ENCODE peak calls at places on chromosomes 13 and 19, in nine cellular contexts. One of them, this sample, is unnamed.

GRCh38 chr19:7673995-7674667 is 2.8 kb upstream of the MCEMP1 start:
- DNase-seq in spleen: peak; percentile 91
- DNase-seq in transverse colon: peak; percentile 77
- DNase-seq in esophagus squamous epithelium: no peak
- DNase-seq in uterus: no peak
- DNase-seq in body of pancreas: peak; percentile 52
- DNase-seq in tibial nerve: no peak
- DNase-seq in breast epithelium: no peak
- DNase-seq in stomach: peak; percentile 70
- DNase-seq in this sample: peak; percentile 83

GRCh38 chr19:46824887-46825730 is 25.5 kb downstream of the AP2S1 start:
- DNase-seq in spleen: peak; percentile 75
- DNase-seq in transverse colon: peak; percentile 22
- DNase-seq in esophagus squamous epithelium: no peak
- DNase-seq in uterus: no peak
- DNase-seq in body of pancreas: no peak
- DNase-seq in tibial nerve: no peak
- DNase-seq in breast epithelium: no peak
- DNase-seq in stomach: no peak
- DNase-seq in this sample: no peak

GRCh38 chr19:38709671-38710415 is 34.4 kb downstream of the CAPN12 start:
- DNase-seq in spleen: peak; percentile 88
- DNase-seq in transverse colon: no peak
- DNase-seq in esophagus squamous epithelium: no peak
- DNase-seq in uterus: no peak
- DNase-seq in body of pancreas: no peak
- DNase-seq in tibial nerve: no peak
- DNase-seq in breast epithelium: no peak
- DNase-seq in stomach: no peak
- DNase-seq in this sample: no peak

GRCh38 chr13:34217343-34218094 is 399.6 kb downstream of the RFC3 start:
- DNase-seq in spleen: no peak
- DNase-seq in transverse colon: no peak
- DNase-seq in esophagus squamous epithelium: no peak
- DNase-seq in uterus: no peak
- DNase-seq in body of pancreas: no peak
- DNase-seq in tibial nerve: no peak
- DNase-seq in breast epithelium: no peak
- DNase-seq in stomach: no peak
- DNase-seq in this sample: no peak

GRCh38 chr13:66657165-66657895 is 572.8 kb downstream of the PCDH9 start:
- DNase-seq in spleen: no peak
- DNase-seq in transverse colon: no peak
- DNase-seq in esophagus squamous epithelium: no peak
- DNase-seq in uterus: peak; percentile 37
- DNase-seq in body of pancreas: peak; percentile 65
- DNase-seq in tibial nerve: no peak
- DNase-seq in breast epithelium: peak; percentile 90
- DNase-seq in stomach: peak; percentile 80
- DNase-seq in this sample: no peak

GRCh38 chr19:45499196-45500180 is 1.2 kb downstream of the PPM1N start:
- DNase-seq in spleen: peak; percentile 90
- DNase-seq in transverse colon: peak; percentile 68
- DNase-seq in esophagus squamous epithelium: no peak
- DNase-seq in uterus: no peak
- DNase-seq in body of pancreas: peak; percentile 48
- DNase-seq in tibial nerve: no peak
- DNase-seq in breast epithelium: no peak
- DNase-seq in stomach: no peak
- DNase-seq in this sample: no peak

GRCh38 chr19:38125238-38125637 is 98.8 kb downstream of the DPF1 start:
- DNase-seq in spleen: no peak
- DNase-seq in transverse colon: no peak
- DNase-seq in esophagus squamous epithelium: no peak
- DNase-seq in uterus: no peak
- DNase-seq in body of pancreas: no peak
- DNase-seq in tibial nerve: no peak
- DNase-seq in breast epithelium: no peak
- DNase-seq in stomach: no peak
- DNase-seq in this sample: no peak

GRCh38 chr19:53849237-53849676 is 18.4 kb upstream of the MYADM start:
- DNase-seq in spleen: no peak
- DNase-seq in transverse colon: no peak
- DNase-seq in esophagus squamous epithelium: no peak
- DNase-seq in uterus: no peak
- DNase-seq in body of pancreas: no peak
- DNase-seq in tibial nerve: no peak
- DNase-seq in breast epithelium: no peak
- DNase-seq in stomach: no peak
- DNase-seq in this sample: peak; percentile 11

GRCh38 chr13:75359266-75359665 is 122.7 kb downstream of the TBC1D4 start:
- DNase-seq in spleen: no peak
- DNase-seq in transverse colon: no peak
- DNase-seq in esophagus squamous epithelium: no peak
- DNase-seq in uterus: no peak
- DNase-seq in body of pancreas: no peak
- DNase-seq in tibial nerve: no peak
- DNase-seq in breast epithelium: no peak
- DNase-seq in stomach: no peak
- DNase-seq in this sample: peak; percentile 41

GRCh38 chr19:1522061-1522460 is 1.8 kb upstream of the PLK5 start:
- DNase-seq in spleen: no peak
- DNase-seq in transverse colon: no peak
- DNase-seq in esophagus squamous epithelium: no peak
- DNase-seq in uterus: no peak
- DNase-seq in body of pancreas: no peak
- DNase-seq in tibial nerve: no peak
- DNase-seq in breast epithelium: no peak
- DNase-seq in stomach: no peak
- DNase-seq in this sample: no peak

DNA sequence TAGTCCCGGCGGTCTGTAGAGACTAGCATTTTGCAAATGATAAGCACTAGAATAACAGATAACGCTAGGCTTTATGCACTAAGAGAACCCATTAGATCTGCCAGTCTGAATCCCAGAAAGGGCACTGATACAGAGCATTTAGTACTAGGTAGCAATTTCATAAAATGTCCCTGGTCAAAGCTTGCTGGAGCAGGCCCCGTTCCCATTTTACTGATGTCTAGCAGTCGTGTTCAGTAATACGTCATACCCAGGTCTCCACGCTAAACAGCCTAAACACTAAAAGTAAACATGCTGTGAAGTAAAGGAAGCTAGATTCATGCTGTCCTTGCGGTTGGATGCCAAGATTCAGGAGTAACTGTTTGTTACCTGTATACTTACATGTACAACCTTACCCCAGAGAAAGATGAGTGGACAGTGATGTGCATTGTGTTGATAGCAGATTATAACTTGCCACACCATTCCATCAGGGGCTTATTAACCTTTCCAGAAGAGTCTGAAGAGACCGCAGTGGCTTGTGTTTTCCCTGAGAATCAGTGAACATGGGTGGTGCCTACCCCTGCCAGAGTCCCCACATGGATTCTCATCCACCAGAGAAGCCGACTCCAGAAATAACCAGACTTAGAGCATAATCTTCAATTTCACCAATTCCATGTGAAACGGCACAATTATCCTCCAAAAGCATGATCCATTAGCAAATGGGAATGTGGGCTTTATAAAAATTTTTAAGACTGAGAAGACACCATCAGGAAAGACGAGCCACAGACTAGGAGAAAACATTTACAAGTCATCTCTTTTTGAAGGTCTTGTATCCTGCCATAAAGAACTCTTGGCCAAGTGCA is 3.4 kb upstream of the RPS11 start:
- DNase-seq in spleen: no peak
- DNase-seq in transverse colon: no peak
- DNase-seq in esophagus squamous epithelium: no peak
- DNase-seq in uterus: no peak
- DNase-seq in body of pancreas: no peak
- DNase-seq in tibial nerve: no peak
- DNase-seq in breast epithelium: no peak
- DNase-seq in stomach: no peak
- DNase-seq in this sample: no peak
- TF ChIP-seq POLR2A in spleen: no peak
- TF ChIP-seq POLR2A in transverse colon: no peak
- TF ChIP-seq POLR2A in esophagus squamous epithelium: no peak
- TF ChIP-seq POLR2A in uterus: no peak
- TF ChIP-seq POLR2A in body of pancreas: peak; percentile 7
- TF ChIP-seq POLR2A in tibial nerve: no peak
- TF ChIP-seq POLR2A in breast epithelium: no peak
- TF ChIP-seq POLR2A in stomach: no peak
- TF ChIP-seq POLR2A in this sample: no peak

GRCh38 chr19:48768989-48769713 is 13.8 kb downstream of the FGF21 start:
- DNase-seq in spleen: no peak
- DNase-seq in transverse colon: no peak
- DNase-seq in esophagus squamous epithelium: no peak
- DNase-seq in uterus: no peak
- DNase-seq in body of pancreas: peak; percentile 61
- DNase-seq in tibial nerve: no peak
- DNase-seq in breast epithelium: no peak
- DNase-seq in stomach: peak; percentile 54
- DNase-seq in this sample: no peak

GRCh38 chr19:48772503-48772953 is 17.2 kb downstream of the FGF21 start:
- DNase-seq in spleen: no peak
- DNase-seq in transverse colon: no peak
- DNase-seq in esophagus squamous epithelium: no peak
- DNase-seq in uterus: no peak
- DNase-seq in body of pancreas: peak; percentile 96
- DNase-seq in tibial nerve: no peak
- DNase-seq in breast epithelium: peak; percentile 64
- DNase-seq in stomach: peak; percentile 89
- DNase-seq in this sample: no peak

GRCh38 chr19:48770223-48770622 is 14.9 kb downstream of the FGF21 start:
- DNase-seq in spleen: no peak
- DNase-seq in transverse colon: no peak
- DNase-seq in esophagus squamous epithelium: no peak
- DNase-seq in uterus: no peak
- DNase-seq in body of pancreas: no peak
- DNase-seq in tibial nerve: no peak
- DNase-seq in breast epithelium: no peak
- DNase-seq in stomach: no peak
- DNase-seq in this sample: no peak

DNA sequence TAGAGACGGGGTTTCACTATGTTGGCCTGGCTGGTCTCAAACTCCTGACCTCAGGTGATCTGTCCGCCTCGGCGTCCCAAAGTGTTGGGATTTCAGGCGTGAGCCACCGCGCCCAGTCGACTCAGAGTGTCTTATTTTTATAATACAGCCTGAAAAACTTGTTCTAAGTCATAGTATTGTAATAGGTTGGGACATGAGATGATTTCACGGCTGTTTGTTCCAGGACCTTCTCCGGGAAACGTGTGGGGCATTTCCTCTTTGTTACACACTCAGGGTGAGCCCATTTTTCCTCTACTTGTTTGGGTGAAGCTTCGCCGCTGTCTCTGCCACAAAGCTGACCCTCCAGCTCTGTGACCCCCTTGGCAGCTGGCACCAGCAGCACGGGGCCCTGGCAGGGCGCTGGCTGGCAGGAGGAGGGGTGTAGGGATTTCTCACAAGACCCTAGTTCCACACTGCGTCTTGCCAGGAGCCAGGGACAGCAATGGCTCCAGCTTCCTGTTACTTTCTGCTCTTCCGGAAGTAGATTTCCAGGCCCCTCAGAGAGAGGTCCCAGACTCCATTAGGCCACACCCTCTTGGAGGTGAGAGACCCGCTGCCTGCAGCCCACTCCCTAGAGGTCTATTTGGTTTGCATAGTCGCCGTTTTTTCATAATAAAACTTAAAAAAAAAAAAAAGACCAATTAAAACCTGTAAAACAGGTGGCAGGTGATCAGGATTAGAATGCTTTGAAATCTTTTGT is 15.6 kb downstream of the FGF21 start:
- DNase-seq in spleen: no peak
- DNase-seq in transverse colon: no peak
- DNase-seq in esophagus squamous epithelium: no peak
- DNase-seq in uterus: no peak
- DNase-seq in body of pancreas: no peak
- DNase-seq in tibial nerve: no peak
- DNase-seq in breast epithelium: no peak
- DNase-seq in stomach: no peak
- DNase-seq in this sample: no peak
- TF ChIP-seq POLR2A in spleen: no peak
- TF ChIP-seq POLR2A in transverse colon: no peak
- TF ChIP-seq POLR2A in esophagus squamous epithelium: no peak
- TF ChIP-seq POLR2A in uterus: no peak
- TF ChIP-seq POLR2A in body of pancreas: no peak
- TF ChIP-seq POLR2A in tibial nerve: no peak
- TF ChIP-seq POLR2A in breast epithelium: no peak
- TF ChIP-seq POLR2A in stomach: no peak
- TF ChIP-seq POLR2A in this sample: no peak

GRCh38 chr13:112883241-112883945 is 85.6 kb upstream of the MCF2L start:
- DNase-seq in spleen: no peak
- DNase-seq in transverse colon: no peak
- DNase-seq in esophagus squamous epithelium: no peak
- DNase-seq in uterus: no peak
- DNase-seq in body of pancreas: no peak
- DNase-seq in tibial nerve: no peak
- DNase-seq in breast epithelium: no peak
- DNase-seq in stomach: no peak
- DNase-seq in this sample: no peak
- TF ChIP-seq POLR2A in spleen: no peak
- TF ChIP-seq POLR2A in transverse colon: no peak
- TF ChIP-seq POLR2A in esophagus squamous epithelium: no peak
- TF ChIP-seq POLR2A in uterus: no peak
- TF ChIP-seq POLR2A in body of pancreas: no peak
- TF ChIP-seq POLR2A in tibial nerve: no peak
- TF ChIP-seq POLR2A in breast epithelium: no peak
- TF ChIP-seq POLR2A in stomach: no peak
- TF ChIP-seq POLR2A in this sample: no peak

DNA sequence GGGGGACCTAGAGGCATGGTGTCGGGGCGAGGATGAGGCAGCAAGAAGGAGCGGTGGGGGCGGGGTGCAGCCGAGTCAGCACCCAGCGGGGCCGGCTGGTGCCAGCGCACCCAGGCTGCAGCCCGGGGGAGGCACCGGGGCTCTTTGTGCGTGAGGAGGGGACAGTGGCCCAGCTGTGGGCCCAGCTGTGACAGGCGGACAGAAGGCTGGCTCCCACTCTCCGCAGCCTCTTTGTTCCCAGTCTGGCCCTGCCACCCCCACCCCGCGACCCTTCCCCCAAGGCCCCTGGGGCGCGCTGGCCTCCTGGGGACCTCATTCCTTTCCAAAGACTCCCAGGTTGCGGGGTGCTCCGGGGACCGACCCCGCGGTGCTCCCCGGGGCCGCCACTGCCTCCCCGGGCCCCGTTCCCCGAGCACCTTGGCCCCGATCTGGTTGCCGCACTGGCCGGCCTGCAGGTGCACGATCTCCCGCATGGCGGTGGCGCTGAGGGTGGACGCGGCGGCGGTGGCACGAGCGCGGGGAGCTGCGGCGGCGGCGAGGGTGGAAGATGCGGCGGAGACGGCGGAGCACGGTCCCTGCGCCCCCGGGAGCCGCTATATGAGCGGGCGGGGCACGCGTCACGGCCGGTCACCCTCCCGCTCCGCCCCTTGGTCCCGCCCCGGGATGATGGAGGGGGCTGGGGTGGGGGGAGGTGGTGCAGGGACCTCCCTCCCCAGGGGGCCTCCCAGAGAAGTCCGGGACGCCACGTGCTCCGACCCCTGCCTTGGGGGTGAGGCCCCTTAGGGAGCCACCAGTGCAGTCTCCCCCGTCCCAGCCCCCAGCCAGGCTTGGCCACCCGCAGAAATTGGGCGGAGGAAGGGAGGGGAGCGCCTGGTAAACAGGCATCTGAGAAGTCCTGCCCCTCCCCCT is at the start of gene TUBB4A:
- DNase-seq in spleen: peak; percentile 86
- DNase-seq in transverse colon: peak; percentile 28
- DNase-seq in esophagus squamous epithelium: no peak
- DNase-seq in uterus: no peak
- DNase-seq in body of pancreas: peak; percentile 46
- DNase-seq in tibial nerve: no peak
- DNase-seq in breast epithelium: no peak
- DNase-seq in stomach: no peak
- DNase-seq in this sample: no peak
- TF ChIP-seq POLR2A in spleen: no peak
- TF ChIP-seq POLR2A in transverse colon: no peak
- TF ChIP-seq POLR2A in esophagus squamous epithelium: no peak
- TF ChIP-seq POLR2A in uterus: no peak
- TF ChIP-seq POLR2A in body of pancreas: no peak
- TF ChIP-seq POLR2A in tibial nerve: peak; percentile 59
- TF ChIP-seq POLR2A in breast epithelium: no peak
- TF ChIP-seq POLR2A in stomach: no peak
- TF ChIP-seq POLR2A in this sample: no peak

This sample was measured in H54.